ENCODE peak calls at places on chromosomes 5 and 9, in seven cellular contexts. D is IMR-90, P is body of pancreas, G is thyroid gland, J is left ventricle myocardium inferior, A is neural progenitor cell, Y is colonic mucosa. Q is an unnamed sample. For H3K36me3, the result is how much of the 10 kb centered on the place peaks cover.

GRCh38 chr5:32126691-32127090 is 47.4 kb downstream of the GOLPH3 start:
- DNase-seq in D (peak), P (no peak), G (no peak), J (no peak), A (no peak), Y (no peak), Q (no peak)

GRCh38 chr9:2267171-2267740 is 252.1 kb downstream of the SMARCA2 start:
- DNase-seq in D (no peak), P (no peak), G (no peak), J (peak), A (no peak), Y (no peak), Q (no peak)

GRCh38 chr5:14900661-14901461 is 29.3 kb upstream of the ANKH start:
- DNase-seq in D (peak), P (no peak), G (peak), J (peak), A (no peak), Y (no peak), Q (no peak)

GRCh38 chr5:59066367-59067163 is 483.7 kb downstream of the RAB3C start:
- DNase-seq in D (peak), P (no peak), G (no peak), J (no peak), A (no peak), Y (no peak), Q (no peak)

GRCh38 chr9:16671591-16672137 is 198.8 kb downstream of the BNC2 start:
- DNase-seq in D (peak), P (no peak), G (no peak), J (no peak), A (no peak), Y (no peak), Q (no peak)

GRCh38 chr5:28926422-28926821 is 1888.0 kb upstream of the CDH9 start:
- DNase-seq in D (no peak), P (no peak), G (no peak), J (no peak), A (no peak), Y (no peak), Q (no peak)

GRCh38 chr5:76790632-76791290 is 28.1 kb upstream of the F2RL1 start:
- DNase-seq in D (peak), P (no peak), G (no peak), J (no peak), A (no peak), Y (no peak), Q (no peak)

GRCh38 chr5:143126121-143127019 is 277.1 kb downstream of the NR3C1 start:
- DNase-seq in D (peak), P (no peak), G (no peak), J (no peak), A (no peak), Y (no peak), Q (no peak)

GRCh38 chr5:172488221-172488620 is 33.9 kb upstream of the SH3PXD2B start:
- DNase-seq in D (no peak), P (no peak), G (no peak), J (no peak), A (no peak), Y (no peak), Q (no peak)

DNA sequence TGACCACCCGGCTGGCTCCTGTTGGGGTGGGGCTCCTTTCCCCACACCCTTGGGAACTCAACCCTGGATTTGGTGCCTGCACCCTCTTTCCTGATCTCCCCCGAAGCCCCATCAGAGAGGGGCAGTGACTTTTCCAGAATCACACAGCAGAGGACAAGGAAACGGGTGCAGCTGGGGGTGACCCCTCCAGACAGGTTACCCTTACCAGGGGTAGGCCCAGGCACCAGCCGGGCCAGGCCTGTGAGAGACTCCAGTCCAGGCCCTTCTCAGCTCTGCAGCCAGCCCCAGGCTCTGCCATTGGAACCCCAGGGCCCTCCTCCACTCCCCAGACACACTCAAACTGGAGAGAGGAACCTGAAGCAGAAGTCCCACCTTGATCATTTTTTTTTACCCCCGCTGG is 19.0 kb upstream of the PHYHD1 start:
- DNase-seq in D (no peak), P (no peak), G (no peak), J (no peak), A (no peak), Y (no peak), Q (peak)
- H3K27ac ChIP-seq in D (no peak), P (no peak), G (peak), J (peak), A (no peak), Y (peak), Q (peak)

GRCh38 chr5:176492431-176492830 is 44.2 kb downstream of the FAF2 start:
- DNase-seq in D (peak), P (no peak), G (no peak), J (no peak), A (no peak), Y (no peak), Q (no peak)

GRCh38 chr5:176491056-176491646 is 43.0 kb downstream of the FAF2 start:
- DNase-seq in D (peak), P (no peak), G (no peak), J (no peak), A (no peak), Y (no peak), Q (no peak)

GRCh38 chr5:176489077-176489476 is 40.9 kb downstream of the FAF2 start:
- DNase-seq in D (no peak), P (no peak), G (no peak), J (no peak), A (no peak), Y (no peak), Q (no peak)

GRCh38 chr5:176490291-176490690 is 42.1 kb downstream of the FAF2 start:
- DNase-seq in D (no peak), P (no peak), G (no peak), J (no peak), A (no peak), Y (no peak), Q (no peak)

DNA sequence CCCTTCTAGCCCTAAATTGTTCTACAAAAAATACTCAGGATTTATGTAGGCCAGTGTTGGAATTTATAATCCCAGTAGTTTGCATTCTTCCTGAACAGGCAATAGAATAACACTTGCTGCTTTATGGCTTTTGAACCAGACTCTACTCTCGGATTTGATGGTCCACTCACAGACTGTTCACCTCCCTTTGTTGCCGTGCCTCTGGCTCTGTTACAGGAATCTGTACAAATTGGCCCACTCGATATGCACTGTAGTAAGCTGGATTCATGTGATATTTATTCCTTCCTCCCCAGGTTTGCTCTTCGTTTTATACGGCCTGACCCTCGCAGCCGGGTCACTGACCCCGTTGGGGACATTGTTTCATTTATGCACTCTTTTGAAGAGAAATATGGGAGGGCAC is 43.7 kb downstream of the FAF2 start:
- DNase-seq in D (no peak), P (no peak), G (no peak), J (no peak), A (no peak), Y (no peak), Q (no peak)
- H3K36me3 ChIP-seq in D (under half), P (under half), G (half or more), J (half or more), A (under half), Y (under half), Q (under half)

DNA sequence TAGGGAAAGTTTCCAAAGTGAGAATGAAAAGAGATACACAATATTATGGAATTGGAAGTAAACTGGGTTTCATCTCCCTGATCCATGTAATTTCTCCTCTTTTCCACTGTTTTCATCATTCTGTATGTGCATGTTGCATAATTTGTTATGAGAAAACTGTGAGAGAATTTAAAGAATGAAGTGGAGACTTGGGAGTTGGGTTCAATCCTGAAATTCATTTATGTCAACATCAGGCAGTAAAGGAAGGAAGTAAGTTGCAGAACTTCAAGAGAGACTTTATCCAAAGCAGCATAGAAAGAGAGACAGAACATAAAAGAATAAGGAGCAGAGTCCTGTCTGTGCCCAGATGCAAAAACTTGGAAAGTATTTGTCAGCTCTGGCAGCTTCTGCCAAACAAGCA is 425.4 kb upstream of the CDH6 start:
- DNase-seq in D (peak), P (no peak), G (no peak), J (no peak), A (no peak), Y (no peak), Q (no peak)
- H3K4me3 ChIP-seq in D (no peak), P (no peak), G (no peak), J (no peak), A (no peak), Y (no peak), Q (no peak)

GRCh38 chr5:81242906-81243436 is 9.8 kb downstream of the CKMT2 start:
- DNase-seq in D (no peak), P (no peak), G (no peak), J (no peak), A (no peak), Y (no peak), Q (no peak)

GRCh38 chr5:81241961-81242648 is 9.0 kb downstream of the CKMT2 start:
- DNase-seq in D (no peak), P (no peak), G (no peak), J (no peak), A (no peak), Y (no peak), Q (no peak)

GRCh38 chr5:81245871-81246235 is 12.7 kb downstream of the CKMT2 start:
- DNase-seq in D (no peak), P (no peak), G (no peak), J (no peak), A (no peak), Y (no peak), Q (no peak)

GRCh38 chr5:81247441-81247972 is 14.4 kb downstream of the CKMT2 start:
- DNase-seq in D (peak), P (no peak), G (no peak), J (no peak), A (peak), Y (no peak), Q (no peak)

GRCh38 chr5:81244451-81244850 is 11.3 kb downstream of the CKMT2 start:
- DNase-seq in D (no peak), P (no peak), G (no peak), J (no peak), A (no peak), Y (no peak), Q (no peak)
- H3K27ac ChIP-seq in D (no peak), P (no peak), G (no peak), J (peak), A (no peak), Y (no peak), Q (no peak)

GRCh38 chr9:104783588-104783987 is 19.7 kb downstream of the NIPSNAP3B start:
- DNase-seq in D (no peak), P (no peak), G (no peak), J (no peak), A (no peak), Y (no peak), Q (no peak)
- H3K36me3 ChIP-seq in D (under half), P (under half), G (under half), J (half or more), A (under half), Y (under half), Q (under half)

GRCh38 chr9:95030344-95030743 is 287.2 kb downstream of the FANCC start:
- DNase-seq in D (no peak), P (no peak), G (no peak), J (no peak), A (no peak), Y (no peak), Q (no peak)

GRCh38 chr9:95031711-95032461 is 285.6 kb downstream of the FANCC start:
- DNase-seq in D (no peak), P (peak), G (peak), J (no peak), A (peak), Y (no peak), Q (no peak)

GRCh38 chr9:95032580-95033298 is 284.8 kb downstream of the FANCC start:
- DNase-seq in D (no peak), P (peak), G (no peak), J (no peak), A (no peak), Y (no peak), Q (no peak)

GRCh38 chr9:95029720-95030119 is 287.8 kb downstream of the FANCC start:
- DNase-seq in D (no peak), P (no peak), G (no peak), J (no peak), A (no peak), Y (no peak), Q (no peak)

GRCh38 chr9:95030920-95031662 is 286.4 kb downstream of the FANCC start:
- DNase-seq in D (no peak), P (no peak), G (no peak), J (no peak), A (no peak), Y (no peak), Q (no peak)
- H3K4me3 ChIP-seq in D (no peak), P (no peak), G (no peak), J (peak), A (no peak), Y (no peak), Q (no peak)

DNA sequence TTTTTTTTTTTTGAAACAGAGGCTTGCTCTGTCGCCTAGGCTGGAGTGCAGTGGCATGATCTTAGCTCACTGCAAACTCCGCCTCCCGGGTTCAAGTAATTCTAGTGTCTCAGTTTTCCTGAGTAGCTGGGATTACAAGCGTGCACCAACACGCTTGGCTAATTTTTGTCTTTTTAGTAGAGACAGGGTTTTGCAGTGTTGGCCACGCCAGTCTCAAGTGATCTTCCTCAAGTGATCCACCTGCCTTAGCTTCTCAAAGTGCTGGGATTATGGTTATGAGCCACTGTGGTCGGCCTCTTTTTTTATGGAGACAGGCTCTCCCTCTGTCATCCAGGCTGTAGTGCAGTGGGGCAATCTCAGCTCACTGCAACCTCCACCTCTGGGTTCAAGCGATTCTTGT is 82.9 kb downstream of the RAB24 start:
- DNase-seq in D (no peak), P (no peak), G (peak), J (no peak), A (no peak), Y (no peak), Q (no peak)
- H3K27ac ChIP-seq in D (no peak), P (no peak), G (no peak), J (no peak), A (no peak), Y (no peak), Q (no peak)

GRCh38 chr9:37413311-37413710 is 9.2 kb upstream of the GRHPR start:
- DNase-seq in D (no peak), P (no peak), G (no peak), J (no peak), A (no peak), Y (no peak), Q (peak)

GRCh38 chr9:37414503-37414943 is 8.0 kb upstream of the GRHPR start:
- DNase-seq in D (no peak), P (no peak), G (no peak), J (no peak), A (peak), Y (no peak), Q (peak)

GRCh38 chr9:37410969-37411785 is 11.3 kb upstream of the GRHPR start:
- DNase-seq in D (peak), P (no peak), G (no peak), J (no peak), A (peak), Y (no peak), Q (peak)

GRCh38 chr9:37410354-37410861 is 12.1 kb upstream of the GRHPR start:
- DNase-seq in D (no peak), P (no peak), G (no peak), J (no peak), A (no peak), Y (no peak), Q (peak)

GRCh38 chr9:37412431-37413151 is 9.9 kb upstream of the GRHPR start:
- DNase-seq in D (peak), P (no peak), G (no peak), J (no peak), A (peak), Y (no peak), Q (no peak)
- H3K36me3 ChIP-seq in D (under half), P (under half), G (under half), J (under half), A (under half), Y (under half), Q (under half)

Q was measured in spleen.